ENCODE peak calls at places on chromosome 2, in five cellular contexts. D, O, I, X and G are unnamed samples.

GRCh38 chr2:172735646-172736418 is at the start of gene RAPGEF4:
- DNase-seq in D (no peak), O (peak), I (no peak), X (no peak), G (peak)

GRCh38 chr2:54651291-54651690 is 72.2 kb upstream of the EML6 start:
- DNase-seq in D (no peak), I (no peak), O (no peak), X (no peak), G (no peak)

GRCh38 chr2:183359867-183360266 is 235.6 kb downstream of the NUP35 start:
- DNase-seq in D (no peak), I (no peak), X (no peak), O (no peak), G (no peak)

GRCh38 chr2:201064797-201065329 is 6.6 kb downstream of the HYCC2 start:
- DNase-seq in I (no peak), X (no peak), D (no peak), O (no peak), G (no peak)

GRCh38 chr2:238425979-238426567 is 654 bp upstream of the ASB1 start:
- DNase-seq in X (no peak), O (peak), I (peak), D (no peak), G (peak)

GRCh38 chr2:105625632-105626031 is 119.1 kb upstream of the NCK2 start:
- DNase-seq in I (no peak), O (no peak), X (no peak), D (no peak), G (no peak)

GRCh38 chr2:33457588-33458247 is 18.7 kb upstream of the RASGRP3 start:
- DNase-seq in D (no peak), X (no peak), O (no peak), I (no peak), G (peak)

GRCh38 chr2:121648206-121648605 is 1.1 kb downstream of the CLASP1 start:
- DNase-seq in X (no peak), I (peak), O (no peak), D (no peak), G (peak)

GRCh38 chr2:180625006-180625844 is 355.2 kb upstream of the UBE2E3 start:
- DNase-seq in O (no peak), D (no peak), I (no peak), X (peak), G (no peak)

DNA sequence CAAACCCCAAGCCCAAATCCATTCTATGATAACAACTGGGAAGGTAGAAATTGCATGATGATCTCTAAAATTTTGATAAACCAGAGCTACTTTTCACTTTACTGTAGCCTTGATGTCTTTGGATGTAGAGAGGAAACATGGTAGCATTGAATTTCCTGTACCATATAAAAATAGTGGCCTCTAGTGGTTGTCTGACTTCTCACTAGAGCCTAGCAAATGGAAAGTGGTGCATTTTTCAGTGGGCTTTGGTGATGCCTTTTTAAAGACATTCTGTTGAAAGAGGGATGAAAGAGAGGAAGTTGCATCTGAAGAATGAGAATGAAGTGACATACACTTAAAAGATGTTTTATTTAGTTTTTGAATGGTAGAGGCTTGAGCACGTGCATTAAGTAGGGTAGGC is 662.2 kb downstream of the XIRP2 start:
- DNase-seq in O (no peak), I (no peak), X (no peak), D (no peak), G (peak)
- TF ChIP-seq CTCF in O (peak), I (peak), X (peak), D (no peak), G (peak)

GRCh38 chr2:23547725-23548124 is 162.7 kb downstream of the KLHL29 start:
- DNase-seq in X (no peak), I (no peak), D (no peak), O (no peak), G (no peak)
- TF ChIP-seq CTCF in X (no peak), I (no peak), D (no peak), O (no peak), G (no peak)

DNA sequence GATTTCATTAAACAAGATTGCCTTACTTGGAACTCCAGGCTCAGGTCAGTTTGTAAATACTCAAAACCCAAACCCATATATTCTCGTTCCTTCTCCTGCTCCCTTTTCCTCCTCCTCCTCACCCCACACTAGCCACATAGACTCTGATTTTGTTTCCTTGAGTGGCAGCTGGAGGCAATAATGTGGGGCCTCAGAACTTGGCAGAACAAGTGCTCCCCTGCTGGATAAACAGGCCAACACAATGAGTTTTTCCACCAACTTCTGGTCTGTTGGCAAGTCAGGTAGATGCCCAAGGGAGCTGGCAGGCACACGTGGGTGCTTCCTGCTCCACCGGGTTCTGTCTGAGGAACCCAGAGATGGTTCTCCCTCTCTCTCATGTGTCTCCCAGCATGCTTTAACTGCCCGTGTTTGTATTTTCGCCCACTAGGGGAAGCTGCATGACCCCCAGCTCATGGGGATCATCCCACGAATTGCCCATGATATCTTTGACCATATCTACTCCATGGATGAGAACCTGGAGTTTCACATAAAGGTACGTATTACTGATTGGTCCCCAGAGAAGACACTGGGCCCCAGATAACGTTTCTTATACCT is 61.9 kb downstream of the KIF5C start:
- DNase-seq in X (no peak), O (no peak), D (no peak), I (no peak), G (peak)
- TF ChIP-seq CTCF in X (no peak), O (no peak), D (no peak), I (no peak), G (no peak)

GRCh38 chr2:65687614-65688013 is 255.2 kb upstream of the SPRED2 start:
- DNase-seq in I (no peak), O (no peak), D (no peak), X (no peak), G (no peak)

GRCh38 chr2:65681503-65681902 is 249.1 kb upstream of the SPRED2 start:
- DNase-seq in X (no peak), D (no peak), I (no peak), O (no peak), G (no peak)

GRCh38 chr2:65691816-65692215 is 259.4 kb upstream of the SPRED2 start:
- DNase-seq in I (no peak), D (no peak), X (no peak), O (no peak), G (no peak)

GRCh38 chr2:65688166-65688886 is 255.9 kb upstream of the SPRED2 start:
- DNase-seq in D (no peak), X (no peak), I (no peak), O (no peak), G (no peak)

DNA sequence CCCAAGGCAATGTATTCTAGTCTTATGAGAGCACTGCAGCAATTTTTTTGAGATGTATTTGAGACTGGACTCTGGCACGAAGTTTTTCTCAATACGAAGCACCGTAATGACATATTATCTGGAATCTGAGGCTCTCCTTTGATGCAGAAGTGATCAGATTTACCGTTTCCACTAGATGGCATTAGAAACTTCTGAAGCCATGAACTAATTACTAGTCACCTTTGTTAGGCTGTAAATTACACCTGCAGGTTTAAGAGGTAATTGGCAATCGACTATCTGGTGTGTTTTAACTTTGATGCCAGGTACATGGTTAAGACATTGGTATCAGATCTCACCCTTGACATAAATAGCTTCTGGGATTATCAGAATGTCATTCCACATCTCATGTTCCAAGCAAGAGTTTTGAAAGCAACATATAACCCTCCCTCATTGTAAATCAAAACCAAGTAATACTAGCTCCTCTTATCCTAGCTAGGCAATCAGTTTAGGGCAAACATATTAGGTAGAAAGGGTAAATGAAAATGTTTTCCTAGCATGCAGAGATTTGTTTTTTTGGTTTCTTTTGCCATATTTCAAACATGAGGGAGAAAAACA is 254.6 kb upstream of the SPRED2 start:
- DNase-seq in I (no peak), X (no peak), O (no peak), D (no peak), G (no peak)
- TF ChIP-seq CTCF in I (peak), X (no peak), O (no peak), D (no peak), G (no peak)

GRCh38 chr2:148167855-148168254 is 147.0 kb downstream of the MBD5 start:
- DNase-seq in D (no peak), I (no peak), X (no peak), O (no peak), G (no peak)
- TF ChIP-seq CTCF in D (no peak), I (no peak), X (no peak), O (no peak), G (no peak)

GRCh38 chr2:40758778-40759177 is 306.9 kb upstream of the SLC8A1 start:
- DNase-seq in D (no peak), O (no peak), X (no peak), I (no peak), G (no peak)
- TF ChIP-seq CTCF in D (no peak), O (no peak), X (no peak), I (no peak), G (no peak)

GRCh38 chr2:158894572-158894971 is 73.9 kb upstream of the TANC1 start:
- DNase-seq in I (no peak), D (no peak), O (no peak), X (no peak), G (no peak)
- TF ChIP-seq CTCF in I (no peak), D (no peak), O (no peak), X (no peak), G (no peak)

GRCh38 chr2:10035633-10036032 is 7.7 kb upstream of the KLF11 start:
- DNase-seq in D (no peak), X (no peak), I (no peak), O (no peak), G (no peak)

GRCh38 chr2:10038123-10038522 is 5.2 kb upstream of the KLF11 start:
- DNase-seq in O (no peak), X (no peak), I (no peak), D (no peak), G (no peak)

GRCh38 chr2:10035053-10035422 is 8.3 kb upstream of the KLF11 start:
- DNase-seq in O (no peak), I (no peak), X (no peak), D (no peak), G (no peak)

GRCh38 chr2:10034333-10035052 is 8.9 kb upstream of the KLF11 start:
- DNase-seq in D (no peak), I (no peak), X (no peak), O (no peak), G (no peak)

GRCh38 chr2:10036095-10036879 is 7.1 kb upstream of the KLF11 start:
- DNase-seq in O (no peak), D (peak), I (no peak), X (no peak), G (no peak)
- TF ChIP-seq CTCF in O (peak), D (peak), I (peak), X (peak), G (peak)